ENCODE peak calls at places on chromosomes 13 and 19, in five cellular contexts. C is hepatocyte; E is CD4-positive, alpha-beta T cell; M is Calu3; J is GM20000. A is an unnamed sample.
A peak's percentile ranks its signal among the peaks of the same experiment; 100 is the strongest.

GRCh38 chr19:53884256-53884655 is 2.3 kb downstream of the PRKCG start:
- DNase-seq in C (no peak), E (no peak), M (no peak), J (no peak), A (no peak)

GRCh38 chr13:45705936-45706335 is 3.8 kb downstream of the CBY2 start:
- DNase-seq in C (no peak), E (no peak), M (no peak), J (peak; percentile 56), A (no peak)

GRCh38 chr19:2160384-2160783 is 3.3 kb upstream of the DOT1L start:
- DNase-seq in C (no peak), E (no peak), M (no peak), J (no peak), A (no peak)

GRCh38 chr13:110869805-110870706 is 44.8 kb downstream of the ANKRD10 start:
- DNase-seq in C (peak; percentile 91), E (no peak), M (peak; percentile 83), J (no peak), A (no peak)

GRCh38 chr19:40165362-40165937 is 25.8 kb upstream of the MAP3K10 start:
- DNase-seq in C (peak; percentile 32), E (peak; percentile 45), M (peak; percentile 52), J (peak; percentile 82), A (peak; percentile 76)

GRCh38 chr19:21322528-21322927 is 6.7 kb downstream of the ZNF708 start:
- DNase-seq in C (no peak), E (no peak), M (no peak), J (no peak), A (no peak)

GRCh38 chr13:30725331-30726085 is 9.8 kb upstream of the ALOX5AP start:
- DNase-seq in C (no peak), E (no peak), M (no peak), J (no peak), A (no peak)

GRCh38 chr19:40616178-40616577 is 15.0 kb downstream of the LTBP4 start:
- DNase-seq in C (no peak), E (no peak), M (no peak), J (no peak), A (no peak)

GRCh38 chr19:5934779-5935472 is 20.9 kb downstream of the CAPS start:
- DNase-seq in C (peak; percentile 69), E (no peak), M (no peak), J (no peak), A (no peak)

GRCh38 chr19:7843521-7843920 is 13.5 kb downstream of the EVI5L start:
- DNase-seq in C (no peak), E (no peak), M (no peak), J (no peak), A (no peak)

GRCh38 chr19:33644284-33644836 is 22.6 kb downstream of the CHST8 start:
- DNase-seq in C (no peak), E (no peak), M (no peak), J (no peak), A (no peak)

GRCh38 chr19:2524840-2525723 is 49.2 kb downstream of the GADD45B start:
- DNase-seq in C (peak; percentile 84), E (no peak), M (peak; percentile 86), J (no peak), A (no peak)

GRCh38 chr19:54335979-54336892 is 2.7 kb downstream of the LILRA4 start:
- DNase-seq in C (no peak), E (no peak), M (no peak), J (no peak), A (no peak)

GRCh38 chr19:15328312-15328711 is 4.0 kb downstream of the BRD4 start:
- DNase-seq in C (no peak), E (no peak), M (no peak), J (no peak), A (no peak)

GRCh38 chr19:294819-295686 is 3.9 kb upstream of the PLPP2 start:
- DNase-seq in C (peak; percentile 69), E (peak; percentile 35), M (peak; percentile 61), J (peak; percentile 85), A (peak; percentile 84)

GRCh38 chr13:106515635-106516254 is 19.7 kb downstream of the EFNB2 start:
- DNase-seq in C (no peak), E (no peak), M (no peak), J (no peak), A (no peak)

GRCh38 chr13:73060251-73061160 is 1.7 kb downstream of the KLF5 start:
- DNase-seq in C (peak; percentile 55), E (no peak), M (no peak), J (no peak), A (peak; percentile 38)

DNA sequence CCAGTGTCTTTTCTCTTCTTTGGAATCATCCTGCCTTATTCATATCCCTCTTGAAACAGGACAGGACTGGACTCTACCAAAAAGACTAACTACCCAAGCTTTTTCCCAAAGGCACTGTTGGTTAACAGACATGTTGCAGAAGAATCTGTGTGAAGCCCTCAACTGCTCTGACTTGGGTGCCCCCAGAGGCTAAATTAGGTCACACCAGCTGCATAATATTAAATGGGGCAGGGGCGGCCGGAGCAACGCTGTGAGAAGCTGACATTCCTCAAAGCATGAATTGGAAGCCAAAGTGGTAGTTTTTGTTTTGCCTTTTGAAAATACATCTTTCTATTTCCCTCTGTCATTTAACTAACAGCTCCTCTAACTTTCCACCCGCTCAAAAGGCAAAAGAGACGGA is 185.9 kb downstream of the LHFPL6 start:
- DNase-seq in C (no peak), E (no peak), M (no peak), J (no peak), A (no peak)
- TF ChIP-seq CTCF in C (no peak), E (no peak), M (no peak), J (no peak), A (peak; percentile 4)

GRCh38 chr13:41603917-41604316 is 146.6 kb downstream of the RGCC start:
- DNase-seq in C (peak; percentile 30), E (no peak), M (peak; percentile 51), J (no peak), A (no peak)

GRCh38 chr13:41606646-41607045 is 149.3 kb downstream of the RGCC start:
- DNase-seq in C (peak; percentile 43), E (no peak), M (no peak), J (no peak), A (no peak)

GRCh38 chr13:41608111-41608510 is 150.8 kb downstream of the RGCC start:
- DNase-seq in C (no peak), E (no peak), M (no peak), J (no peak), A (no peak)

GRCh38 chr13:41608779-41609178 is 151.4 kb downstream of the RGCC start:
- DNase-seq in C (no peak), E (no peak), M (no peak), J (no peak), A (no peak)

GRCh38 chr13:41605319-41606285 is 148.3 kb downstream of the RGCC start:
- DNase-seq in C (no peak), E (no peak), M (no peak), J (no peak), A (no peak)
- TF ChIP-seq CTCF in C (no peak), E (no peak), M (no peak), J (no peak), A (no peak)

DNA sequence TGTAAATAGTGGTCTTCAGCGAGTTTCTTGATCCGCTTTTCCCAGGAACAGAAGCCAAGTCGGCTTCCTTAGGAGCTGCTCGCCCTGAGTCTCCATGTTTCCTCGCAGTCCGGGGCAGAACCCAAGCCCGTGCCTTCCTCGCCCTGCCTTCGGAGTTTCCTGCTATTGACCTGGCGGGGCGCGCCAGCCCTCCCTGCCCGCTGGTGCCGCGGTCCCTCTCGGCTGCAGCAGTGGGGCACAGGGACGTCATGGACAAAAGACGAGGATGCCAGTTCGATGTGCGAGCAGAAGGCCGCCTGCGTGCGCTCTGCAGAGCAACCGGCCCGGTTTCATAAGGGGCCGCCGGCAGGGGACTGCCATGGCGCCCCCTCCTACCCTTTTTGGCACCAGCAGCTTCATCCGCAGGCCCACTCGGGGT is 156.6 kb downstream of the TM9SF2 start:
- DNase-seq in C (peak; percentile 40), E (peak; percentile 22), M (peak; percentile 30), J (no peak), A (no peak)
- TF ChIP-seq CTCF in C (no peak), E (no peak), M (no peak), J (no peak), A (no peak)

GRCh38 chr19:51784922-51785690 is 9.9 kb upstream of the FPR3 start:
- DNase-seq in C (no peak), E (no peak), M (no peak), J (no peak), A (no peak)

GRCh38 chr19:51779703-51780102 is 15.3 kb upstream of the FPR3 start:
- DNase-seq in C (no peak), E (no peak), M (no peak), J (no peak), A (no peak)

GRCh38 chr19:51784109-51784785 is 10.7 kb upstream of the FPR3 start:
- DNase-seq in C (no peak), E (no peak), M (no peak), J (no peak), A (no peak)

GRCh38 chr19:51786651-51787494 is 8.1 kb upstream of the FPR3 start:
- DNase-seq in C (no peak), E (no peak), M (no peak), J (no peak), A (no peak)

DNA sequence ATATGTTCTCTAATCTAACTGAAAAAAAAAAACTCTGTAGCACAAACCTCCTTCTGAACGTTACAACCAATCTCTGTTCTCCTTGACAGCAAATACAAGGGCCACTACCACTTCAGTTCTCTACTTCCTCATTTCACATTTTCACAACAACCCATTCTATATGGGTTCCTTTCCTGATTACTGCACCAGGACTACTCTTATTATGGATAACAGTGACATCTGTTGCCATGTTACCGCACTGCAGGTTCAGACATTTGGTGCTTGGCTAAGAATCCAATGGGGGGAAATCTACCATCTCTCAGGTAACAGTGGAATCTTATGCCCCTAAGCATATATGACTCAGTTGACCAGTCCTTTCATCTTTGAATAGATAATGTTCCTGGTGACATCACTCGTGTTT is 11.6 kb upstream of the FPR3 start:
- DNase-seq in C (no peak), E (no peak), M (peak; percentile 22), J (no peak), A (no peak)
- TF ChIP-seq CTCF in C (peak; percentile 14), E (no peak), M (no peak), J (no peak), A (no peak)

DNA sequence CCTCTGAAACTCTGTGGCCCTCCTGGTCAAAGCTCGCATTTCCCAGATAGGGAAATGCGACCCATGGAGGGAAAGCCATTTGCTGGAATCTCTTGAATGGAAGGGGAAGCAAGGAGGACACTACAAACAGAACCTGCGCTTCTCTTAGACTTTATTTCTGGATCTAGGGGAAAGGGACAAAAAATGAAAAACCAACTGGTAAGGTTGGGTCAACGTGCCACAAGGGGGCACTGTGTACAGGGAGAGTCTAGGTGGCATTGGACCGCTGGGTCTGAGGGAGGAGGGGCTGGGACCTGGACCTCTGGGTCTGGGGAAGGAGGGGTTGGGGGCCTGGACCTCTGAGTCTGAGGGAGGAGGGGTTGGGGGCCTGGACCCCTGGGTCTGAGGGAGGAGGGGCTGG is 5.0 kb downstream of the KLK4 start:
- DNase-seq in C (peak; percentile 36), E (no peak), M (peak; percentile 74), J (peak; percentile 49), A (peak; percentile 62)
- TF ChIP-seq CTCF in C (peak; percentile 36), E (peak; percentile 25), M (peak; percentile 60), J (peak; percentile 47), A (peak; percentile 77)